ENCODE peak calls at places on chromosomes 2 and 18, in eight cellular contexts. H, U, E, G, B, I, L and F are unnamed samples.

GRCh38 chr2:104599802-104600510 is 254.0 kb upstream of the POU3F3 start:
- DNase-seq in H (no peak), U (peak), E (no peak), G (no peak), B (no peak), I (no peak), L (no peak), F (no peak)

GRCh38 chr2:105798595-105798994 is 53.9 kb downstream of the NCK2 start:
- DNase-seq in H (no peak), U (no peak), E (no peak), G (no peak), B (no peak), I (no peak), L (no peak), F (no peak)

GRCh38 chr18:9520666-9521065 is 45.4 kb downstream of the RALBP1 start:
- DNase-seq in H (no peak), U (no peak), E (no peak), G (no peak), B (no peak), I (no peak), L (no peak), F (no peak)

GRCh38 chr18:79396431-79397287 is 929 bp downstream of the NFATC1 start:
- DNase-seq in H (no peak), U (peak), E (no peak), G (no peak), B (peak), I (no peak), L (peak), F (no peak)

GRCh38 chr2:94984964-94985575 is 40.4 kb upstream of the MAL start:
- DNase-seq in H (no peak), U (no peak), E (no peak), G (no peak), B (no peak), I (no peak), L (no peak), F (no peak)

GRCh38 chr2:150630587-150631235 is 143.2 kb upstream of the RND3 start:
- DNase-seq in H (no peak), U (peak), E (no peak), G (no peak), B (peak), I (no peak), L (no peak), F (no peak)

GRCh38 chr2:88540346-88540745 is 86.9 kb downstream of the EIF2AK3 start:
- DNase-seq in H (peak), U (no peak), E (no peak), G (no peak), B (no peak), I (no peak), L (no peak), F (no peak)

GRCh38 chr2:109500910-109501309 is 112.9 kb downstream of the SEPTIN10 start:
- DNase-seq in H (no peak), U (no peak), E (no peak), G (no peak), B (no peak), I (no peak), L (no peak), F (no peak)

GRCh38 chr2:207463996-207464395 is 65.8 kb upstream of the CREB1 start:
- DNase-seq in H (no peak), U (no peak), E (no peak), G (no peak), B (no peak), I (no peak), L (no peak), F (no peak)

GRCh38 chr18:72965616-72966015 is 97.8 kb upstream of the NETO1 start:
- DNase-seq in H (no peak), U (no peak), E (no peak), G (no peak), B (no peak), I (no peak), L (no peak), F (no peak)

GRCh38 chr2:72999729-73000725 is 71.5 kb downstream of the SFXN5 start:
- DNase-seq in H (no peak), U (peak), E (no peak), G (no peak), B (peak), I (no peak), L (no peak), F (peak)

GRCh38 chr2:81290846-81291245 is 986.3 kb upstream of the LRRTM1 start:
- DNase-seq in H (no peak), U (no peak), E (no peak), G (no peak), B (no peak), I (no peak), L (no peak), F (no peak)

GRCh38 chr18:34780856-34781255 is 70.8 kb downstream of the DTNA start:
- DNase-seq in H (no peak), U (no peak), E (no peak), G (no peak), B (no peak), I (no peak), L (no peak), F (no peak)

GRCh38 chr2:34670482-34670881 is 1071.4 kb upstream of the FAM98A start:
- DNase-seq in H (no peak), U (no peak), E (no peak), G (no peak), B (no peak), I (no peak), L (no peak), F (no peak)

GRCh38 chr2:170885130-170885791 is 43.8 kb upstream of the GORASP2 start:
- DNase-seq in H (no peak), U (no peak), E (peak), G (no peak), B (no peak), I (no peak), L (no peak), F (no peak)
- TF ChIP-seq CTCF in H (no peak), U (no peak), E (no peak), G (no peak), B (no peak), I (no peak), L (no peak), F (no peak)

GRCh38 chr2:238690673-238690965 is 157.3 kb upstream of the TWIST2 start:
- DNase-seq in H (no peak), U (no peak), E (no peak), G (no peak), B (no peak), I (no peak), L (no peak), F (no peak)

GRCh38 chr2:238691596-238692491 is 156.0 kb upstream of the TWIST2 start:
- DNase-seq in H (no peak), U (no peak), E (no peak), G (no peak), B (no peak), I (no peak), L (no peak), F (no peak)

GRCh38 chr2:238688197-238689153 is 159.4 kb upstream of the TWIST2 start:
- DNase-seq in H (peak), U (no peak), E (no peak), G (no peak), B (no peak), I (no peak), L (no peak), F (no peak)

GRCh38 chr2:238689331-238689730 is 158.6 kb upstream of the TWIST2 start:
- DNase-seq in H (no peak), U (no peak), E (no peak), G (no peak), B (no peak), I (no peak), L (no peak), F (no peak)

GRCh38 chr2:238689871-238690672 is 157.8 kb upstream of the TWIST2 start:
- DNase-seq in H (no peak), U (no peak), E (no peak), G (no peak), B (no peak), I (no peak), L (no peak), F (no peak)
- TF ChIP-seq CTCF in H (no peak), U (no peak), E (no peak), G (no peak), B (no peak), I (no peak), L (no peak), F (no peak)

GRCh38 chr2:106885326-106885725 is 641 bp downstream of the ST6GAL2 start:
- DNase-seq in H (no peak), U (peak), E (peak), G (no peak), B (no peak), I (no peak), L (no peak), F (no peak)

GRCh38 chr2:106885981-106886915 is at the start of gene ST6GAL2:
- DNase-seq in H (no peak), U (peak), E (peak), G (peak), B (no peak), I (no peak), L (peak), F (peak)

GRCh38 chr2:106886916-106887758 is 1.2 kb upstream of the ST6GAL2 start:
- DNase-seq in H (no peak), U (peak), E (peak), G (peak), B (no peak), I (peak), L (peak), F (peak)

GRCh38 chr2:106878206-106878605 is 7.8 kb downstream of the ST6GAL2 start:
- DNase-seq in H (no peak), U (no peak), E (no peak), G (no peak), B (no peak), I (no peak), L (no peak), F (no peak)

DNA sequence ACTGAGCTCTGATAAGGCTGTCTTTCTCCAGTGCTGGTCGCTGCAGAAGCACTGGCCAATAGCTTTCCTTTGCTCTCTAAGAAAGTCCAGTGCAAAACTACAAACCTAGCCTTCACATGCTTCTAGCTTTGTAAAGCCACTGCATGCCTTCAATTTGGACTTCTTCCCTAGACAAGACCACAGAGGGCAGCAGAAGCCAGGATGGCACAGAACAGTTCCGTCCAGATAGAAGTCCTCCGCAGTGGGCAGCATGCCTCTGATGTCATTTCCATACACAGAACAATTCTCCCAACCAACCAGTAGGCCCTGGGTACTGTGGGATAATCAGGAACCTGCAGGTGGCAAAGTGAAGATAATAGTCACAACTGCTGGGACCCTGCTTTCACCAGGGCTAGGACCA is 3.3 kb downstream of the ST6GAL2 start:
- DNase-seq in H (no peak), U (no peak), E (no peak), G (no peak), B (no peak), I (no peak), L (no peak), F (no peak)
- TF ChIP-seq CTCF in H (peak), U (no peak), E (no peak), G (no peak), B (no peak), I (no peak), L (no peak), F (no peak)

DNA sequence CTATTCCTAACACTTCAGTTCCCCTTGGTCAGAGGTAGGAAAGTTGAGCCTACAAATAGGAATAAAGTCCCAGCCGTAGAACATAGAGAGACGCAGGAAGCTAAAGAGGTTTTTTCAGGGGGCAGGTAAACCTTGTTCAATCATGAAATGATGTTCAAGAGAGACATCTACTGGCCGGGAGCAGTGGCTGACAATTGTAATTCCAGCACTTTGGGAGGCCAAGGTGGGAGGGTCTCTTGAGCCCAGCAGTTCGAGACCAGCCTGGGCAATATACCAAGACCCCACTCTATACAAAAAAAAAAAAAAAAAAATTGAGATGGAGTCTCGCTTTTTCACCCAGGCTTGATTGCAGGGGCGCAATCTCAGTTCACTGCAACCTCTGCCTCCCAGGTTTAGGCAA is 66.7 kb upstream of the DNAJC10 start:
- DNase-seq in H (no peak), U (peak), E (peak), G (no peak), B (peak), I (no peak), L (peak), F (no peak)
- TF ChIP-seq CTCF in H (peak), U (peak), E (peak), G (no peak), B (peak), I (peak), L (peak), F (no peak)

GRCh38 chr2:3178206-3179031 is 199.2 kb downstream of the EIPR1 start:
- DNase-seq in H (no peak), U (no peak), E (no peak), G (no peak), B (no peak), I (no peak), L (no peak), F (no peak)

GRCh38 chr2:3180082-3180908 is 197.3 kb downstream of the EIPR1 start:
- DNase-seq in H (no peak), U (no peak), E (no peak), G (no peak), B (peak), I (no peak), L (no peak), F (no peak)

GRCh38 chr2:3181416-3182010 is 196.1 kb downstream of the EIPR1 start:
- DNase-seq in H (no peak), U (no peak), E (no peak), G (no peak), B (no peak), I (no peak), L (no peak), F (no peak)

GRCh38 chr2:3179626-3180025 is 198.0 kb downstream of the EIPR1 start:
- DNase-seq in H (no peak), U (no peak), E (no peak), G (no peak), B (no peak), I (no peak), L (no peak), F (no peak)

GRCh38 chr2:3179208-3179607 is 198.4 kb downstream of the EIPR1 start:
- DNase-seq in H (no peak), U (no peak), E (peak), G (no peak), B (no peak), I (no peak), L (no peak), F (no peak)
- TF ChIP-seq CTCF in H (no peak), U (peak), E (peak), G (no peak), B (no peak), I (no peak), L (no peak), F (no peak)

GRCh38 chr2:26410764-26411243 is 9.1 kb downstream of the DRC1 start:
- DNase-seq in H (no peak), U (no peak), E (no peak), G (no peak), B (no peak), I (no peak), L (no peak), F (no peak)

GRCh38 chr2:26409785-26410184 is 8.1 kb downstream of the DRC1 start:
- DNase-seq in H (no peak), U (no peak), E (no peak), G (no peak), B (no peak), I (no peak), L (no peak), F (no peak)

GRCh38 chr2:26412091-26412673 is 10.5 kb downstream of the DRC1 start:
- DNase-seq in H (no peak), U (no peak), E (no peak), G (no peak), B (no peak), I (no peak), L (no peak), F (no peak)

GRCh38 chr2:26414291-26414690 is 12.6 kb downstream of the DRC1 start:
- DNase-seq in H (no peak), U (no peak), E (no peak), G (no peak), B (no peak), I (no peak), L (no peak), F (no peak)

DNA sequence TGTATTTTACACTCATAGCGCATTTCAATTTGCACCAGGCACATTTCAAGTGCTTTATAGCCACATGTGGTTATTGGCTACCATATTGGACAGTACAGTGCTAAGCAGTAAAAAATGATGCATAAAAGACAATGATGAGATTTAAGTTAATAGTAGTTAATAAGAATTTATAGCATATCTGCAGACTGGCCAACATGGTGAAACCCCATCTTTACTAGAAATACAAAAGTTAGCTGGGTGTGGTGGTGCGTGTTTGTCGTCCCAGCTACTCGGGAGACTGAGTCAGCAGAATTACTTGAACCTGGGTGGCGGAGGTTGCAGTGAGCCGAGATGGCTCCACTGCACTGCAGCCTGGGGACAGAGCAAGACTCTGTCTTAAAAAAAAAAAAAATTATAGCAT is 9.7 kb downstream of the DRC1 start:
- DNase-seq in H (no peak), U (no peak), E (no peak), G (no peak), B (no peak), I (no peak), L (no peak), F (no peak)
- TF ChIP-seq CTCF in H (no peak), U (no peak), E (no peak), G (no peak), B (no peak), I (no peak), L (no peak), F (no peak)